ENCODE peak calls at places on chromosomes 2 and 18, in five cellular contexts. S is suprapubic skin, H is breast epithelium, F is GM12878, B is HepG2. G is an unnamed sample.
A peak's percentile ranks its signal among the peaks of the same experiment; 100 is the strongest.

GRCh38 chr18:11842562-11842961 is 8.7 kb upstream of the CHMP1B start:
- DNase-seq in S (no peak), H (no peak), F (no peak), B (no peak), G (no peak)

GRCh38 chr2:25979006-25979405 is 3.3 kb downstream of the KIF3C start:
- DNase-seq in S (no peak), H (no peak), F (no peak), B (no peak), G (no peak)

GRCh38 chr18:55588876-55589595 is 1.0 kb upstream of the TCF4 start:
- DNase-seq in S (no peak), H (no peak), F (no peak), B (no peak), G (no peak)

GRCh38 chr2:45788401-45788800 is 136.9 kb downstream of the PRKCE start:
- DNase-seq in S (no peak), H (no peak), F (no peak), B (no peak), G (no peak)

GRCh38 chr2:181780159-181781081 is 100.1 kb upstream of the NEUROD1 start:
- DNase-seq in S (no peak), H (peak; percentile 58), F (no peak), B (no peak), G (no peak)

GRCh38 chr2:241935314-241935713 is 65.8 kb downstream of the RTP5 start:
- DNase-seq in S (no peak), H (no peak), F (no peak), B (no peak), G (no peak)

GRCh38 chr2:3193423-3194330 is 183.9 kb downstream of the EIPR1 start:
- DNase-seq in S (no peak), H (no peak), F (no peak), B (no peak), G (no peak)

GRCh38 chr2:85905187-85905666 is 16.4 kb upstream of the ST3GAL5 start:
- DNase-seq in S (no peak), H (no peak), F (no peak), B (no peak), G (no peak)

GRCh38 chr18:62925031-62925688 is 209.8 kb downstream of the PHLPP1 start:
- DNase-seq in S (no peak), H (no peak), F (no peak), B (no peak), G (no peak)
- H3K27ac ChIP-seq in S (no peak overlapping the region), H (no peak overlapping the region), F (no peak overlapping the region), B (no peak overlapping the region), G (no peak overlapping the region)

GRCh38 chr2:106113362-106113971 is 80.6 kb downstream of the UXS1 start:
- DNase-seq in S (no peak), H (no peak), F (no peak), B (peak; percentile 44), G (no peak)
- TF ChIP-seq POLR2AphosphoS5 in S (no peak), H (no peak), F (no peak), B (no peak), G (no peak)

DNA sequence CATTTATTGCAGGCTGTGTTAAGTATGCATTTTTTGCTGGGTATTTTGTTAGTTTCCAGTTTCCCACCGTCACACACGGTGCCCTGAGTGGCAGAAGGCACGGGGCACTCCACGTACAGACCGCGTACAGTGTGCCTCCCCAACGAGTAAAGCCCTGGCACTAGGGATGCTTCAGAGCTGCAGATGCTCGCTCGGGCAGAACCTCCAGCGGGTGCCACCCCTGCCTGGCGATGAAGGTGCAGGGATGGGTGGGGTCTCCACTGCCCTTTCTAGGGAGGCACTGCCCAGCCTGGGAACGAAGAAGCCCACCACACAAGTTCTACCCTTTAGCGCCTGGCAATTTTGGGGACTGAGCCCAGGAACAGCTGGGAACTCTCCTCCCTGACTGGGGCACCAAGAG is 4.1 kb downstream of the GREB1 start:
- DNase-seq in S (no peak), H (no peak), F (no peak), B (no peak), G (no peak)
- H3K27ac ChIP-seq in S (no peak overlapping the region), H (no peak overlapping the region), F (no peak overlapping the region), B (peak overlapping the region; percentile 25), G (no peak overlapping the region)

GRCh38 chr2:48016620-48017019 is 110.3 kb upstream of the FBXO11 start:
- DNase-seq in S (no peak), H (no peak), F (no peak), B (peak; percentile 43), G (peak; percentile 89)
- TF ChIP-seq POLR2AphosphoS5 in S (no peak), H (no peak), F (no peak), B (no peak), G (no peak)

GRCh38 chr2:11675423-11676112 is 5.6 kb upstream of the NTSR2 start:
- DNase-seq in S (no peak), H (no peak), F (no peak), B (no peak), G (no peak)
- H3K27ac ChIP-seq in S (no peak overlapping the region), H (no peak overlapping the region), F (no peak overlapping the region), B (no peak overlapping the region), G (no peak overlapping the region)

GRCh38 chr2:120576509-120577474 is 158.9 kb upstream of the GLI2 start:
- DNase-seq in S (peak; percentile 77), H (peak; percentile 77), F (no peak), B (no peak), G (peak; percentile 49)
- TF ChIP-seq POLR2AphosphoS5 in S (no peak), H (no peak), F (no peak), B (no peak), G (no peak)

DNA sequence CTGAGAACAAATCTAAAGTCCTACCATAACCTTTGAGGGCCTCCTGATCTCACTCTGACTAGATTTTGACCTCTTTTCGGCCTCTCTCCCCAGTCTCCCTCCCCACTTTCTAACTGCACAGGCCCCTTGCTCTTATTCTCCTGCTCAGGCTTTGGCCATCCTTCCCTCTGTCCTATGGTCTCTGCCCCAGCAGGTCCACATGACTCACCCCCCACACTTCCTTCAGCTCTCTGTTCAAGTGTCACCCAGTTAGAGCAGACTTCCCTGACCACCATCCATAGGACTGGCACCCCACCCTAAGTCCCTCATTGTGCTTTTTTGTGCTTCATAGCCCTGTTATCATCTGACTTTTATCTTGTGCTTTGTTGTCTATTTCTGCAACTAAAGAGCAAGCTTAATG is 41.2 kb upstream of the NT5C1B start:
- DNase-seq in S (no peak), H (no peak), F (no peak), B (no peak), G (no peak)
- H3K27ac ChIP-seq in S (no peak overlapping the region), H (no peak overlapping the region), F (no peak overlapping the region), B (no peak overlapping the region), G (no peak overlapping the region)

G was measured in GM23338.